ENCODE peak calls at places on chromosomes 7 and 10, in ten cellular contexts. L is uterus, B is fibroblast of the aortic adventitia, E is H1, R is fibroblast of mammary gland, N is fibroblast of lung, H is A549, T is A673, F is GM20000, A is HCT116. I is an unnamed sample.

GRCh38 chr10:87696922-87697714 is 37.4 kb downstream of the PAPSS2 start:
- DNase-seq in T (no peak), E (no peak), H (no peak), N (no peak), A (no peak), R (no peak), B (peak; percentile 25), L (no peak), F (no peak), I (peak; percentile 14)

GRCh38 chr10:369441-370221 is 234.4 kb downstream of the ZMYND11 start:
- DNase-seq in F (no peak), E (no peak), N (peak; percentile 97), T (peak; percentile 21), H (no peak), A (no peak), L (no peak), B (peak; percentile 90), R (peak; percentile 64), I (no peak)

GRCh38 chr7:92295391-92295790 is 49.6 kb downstream of the ANKIB1 start:
- DNase-seq in F (no peak), R (no peak), N (no peak), H (no peak), T (no peak), L (no peak), E (no peak), B (peak; percentile 8), A (no peak), I (no peak)

GRCh38 chr10:99872367-99873162 is 90.1 kb downstream of the ABCC2 start:
- DNase-seq in T (no peak), A (no peak), B (peak; percentile 27), R (peak; percentile 36), H (peak; percentile 26), L (no peak), E (no peak), N (peak; percentile 53), F (no peak), I (peak; percentile 12)

GRCh38 chr10:112875474-112876267 is 74.4 kb upstream of the TCF7L2 start:
- DNase-seq in H (peak; percentile 78), B (peak; percentile 83), E (no peak), L (no peak), F (no peak), N (peak; percentile 75), T (no peak), R (peak; percentile 82), A (no peak), I (peak; percentile 84)

GRCh38 chr7:25615005-25615404 is 386.7 kb upstream of the NPVF start:
- DNase-seq in B (no peak), L (no peak), H (no peak), A (no peak), F (no peak), R (no peak), N (no peak), T (no peak), E (no peak), I (no peak)

GRCh38 chr10:13743101-13743693 is 156.4 kb downstream of the PRPF18 start:
- DNase-seq in L (no peak), H (no peak), N (peak; percentile 33), R (peak; percentile 31), E (no peak), T (no peak), B (no peak), A (no peak), F (peak; percentile 56), I (no peak)

GRCh38 chr7:127872122-127872521 is 159.1 kb downstream of the LRRC4 start:
- DNase-seq in A (no peak), F (peak; percentile 15), R (no peak), B (no peak), T (no peak), L (no peak), N (no peak), E (no peak), H (no peak), I (no peak)

GRCh38 chr7:134062460-134062859 is 64.7 kb upstream of the LRGUK start:
- DNase-seq in N (no peak), L (no peak), H (no peak), F (no peak), R (no peak), B (no peak), E (no peak), A (no peak), T (no peak), I (no peak)

GRCh38 chr7:151598045-151598444 is 78.3 kb upstream of the RHEB start:
- DNase-seq in F (no peak), N (peak; percentile 97), R (peak; percentile 87), T (no peak), A (peak; percentile 48), L (no peak), B (peak; percentile 67), E (no peak), H (no peak), I (peak; percentile 37)

GRCh38 chr10:60376953-60377352 is 12.7 kb downstream of the ANK3 start:
- DNase-seq in E (no peak), N (no peak), L (no peak), T (no peak), A (no peak), H (no peak), R (no peak), F (no peak), B (no peak), I (no peak)

GRCh38 chr10:101329341-101330032 is 24.5 kb upstream of the BTRC start:
- DNase-seq in F (no peak), B (no peak), T (no peak), A (no peak), N (no peak), E (no peak), R (no peak), L (no peak), H (no peak), I (no peak)

DNA sequence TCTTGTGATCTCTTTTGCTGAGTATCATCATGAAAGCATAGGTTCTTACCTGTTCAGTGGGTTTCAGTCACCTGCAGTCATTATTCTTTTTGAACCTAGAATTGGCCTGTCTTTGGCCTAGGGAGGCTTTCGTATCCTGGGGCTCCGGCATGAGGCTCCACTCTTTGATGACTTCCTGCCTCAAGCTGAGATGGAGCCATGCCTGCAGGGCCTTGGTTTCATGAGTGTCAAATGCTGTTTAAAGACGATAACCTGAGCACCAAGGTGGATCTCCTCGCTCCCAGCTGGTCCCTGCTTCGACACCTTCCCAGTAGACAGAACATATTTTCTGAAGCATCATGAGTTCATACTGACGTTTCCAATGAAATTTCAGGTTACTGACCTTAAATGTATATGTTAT is 597.8 kb upstream of the FOXK1 start:
- DNase-seq in R (no peak), N (no peak), E (no peak), H (no peak), B (no peak), F (no peak), T (no peak), A (no peak), L (no peak), I (no peak)
- TF ChIP-seq CTCF in R (no peak), N (no peak), E (no peak), H (no peak), B (no peak), F (no peak), T (no peak), A (no peak), L (no peak), I (no peak)

GRCh38 chr7:146740039-146740438 is 623.4 kb downstream of the CNTNAP2 start:
- DNase-seq in R (no peak), E (no peak), T (no peak), F (no peak), B (no peak), H (no peak), N (no peak), L (no peak), A (no peak), I (no peak)

GRCh38 chr7:146731185-146731584 is 614.6 kb downstream of the CNTNAP2 start:
- DNase-seq in H (no peak), F (no peak), E (no peak), A (no peak), B (no peak), L (no peak), T (no peak), R (no peak), N (no peak), I (no peak)

GRCh38 chr7:146735992-146736391 is 619.4 kb downstream of the CNTNAP2 start:
- DNase-seq in N (no peak), L (no peak), A (no peak), T (no peak), E (no peak), B (no peak), F (no peak), R (no peak), H (no peak), I (no peak)

DNA sequence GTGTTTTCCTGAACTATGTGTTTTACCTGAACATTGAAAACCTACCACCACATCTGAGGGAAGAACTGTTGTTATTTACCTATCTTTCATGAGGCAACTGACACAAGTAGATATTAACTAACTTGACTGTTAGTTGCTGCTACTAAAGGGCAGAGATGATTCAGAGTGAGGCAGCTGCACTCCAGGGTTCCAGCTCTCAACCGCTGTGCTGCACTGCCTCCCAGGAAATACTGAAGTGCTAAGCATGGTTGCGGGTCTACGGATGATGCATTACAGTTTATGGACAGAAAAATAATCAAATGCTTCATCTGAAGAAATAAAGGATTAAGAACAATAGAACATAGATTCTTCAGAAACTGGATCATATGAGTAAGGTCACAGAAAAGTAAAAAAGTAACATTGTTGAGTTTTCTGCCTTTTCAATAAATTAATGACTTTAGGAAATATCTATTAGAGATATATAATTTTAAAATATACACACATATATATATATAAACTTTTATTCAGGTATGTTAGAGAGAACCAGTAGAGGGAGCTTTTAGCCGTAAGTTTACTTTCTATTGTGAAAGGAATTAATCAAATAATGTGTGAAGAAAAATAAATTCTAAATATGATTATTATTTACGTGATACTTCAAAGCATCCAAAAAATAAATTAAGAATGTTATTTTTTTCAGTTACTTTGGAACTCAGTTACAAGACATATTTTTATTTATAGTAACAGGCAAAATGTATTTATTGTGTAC is 620.0 kb downstream of the CNTNAP2 start:
- DNase-seq in A (no peak), E (peak; percentile 3), H (no peak), N (no peak), R (no peak), L (no peak), T (peak; percentile 37), B (no peak), F (no peak), I (peak; percentile 22)
- TF ChIP-seq CTCF in A (no peak), E (no peak), H (no peak), N (no peak), R (no peak), L (no peak), T (peak; percentile 2), B (no peak), F (no peak), I (peak; percentile 27)

GRCh38 chr7:109844362-109844761 is 1246.6 kb upstream of the LRRN3 start:
- DNase-seq in R (peak; percentile 1), E (no peak), A (peak; percentile 35), H (peak; percentile 42), F (peak; percentile 1), B (no peak), N (peak; percentile 1), L (no peak), T (peak; percentile 2), I (peak; percentile 33)
- TF ChIP-seq CTCF in R (peak; percentile 19), E (peak; percentile 25), A (peak; percentile 56), H (peak; percentile 71), F (no peak), B (no peak), N (peak; percentile 48), L (peak; percentile 21), T (peak; percentile 46), I (peak; percentile 61)

DNA sequence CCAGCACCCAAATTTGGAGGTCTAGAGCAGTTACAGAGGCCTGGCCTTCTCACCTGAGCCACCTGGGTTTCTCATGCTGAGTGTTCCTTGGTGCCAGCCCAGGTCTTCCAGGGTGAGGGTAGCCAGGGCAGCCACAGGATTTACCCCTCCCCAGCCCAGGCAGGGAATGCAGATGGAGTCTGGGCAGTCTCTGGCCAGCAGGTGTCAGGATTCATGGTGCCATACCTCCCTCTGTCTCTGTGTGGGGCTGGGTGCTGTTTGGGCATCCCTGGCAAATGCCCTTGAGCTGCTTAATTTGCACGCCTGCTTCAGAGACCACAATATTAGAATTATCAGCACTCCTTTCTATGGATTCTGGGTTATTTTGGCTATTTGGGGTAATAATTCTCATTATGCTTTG is 246.7 kb downstream of the GFRA1 start:
- DNase-seq in R (no peak), F (no peak), E (no peak), A (no peak), H (no peak), T (no peak), B (no peak), N (no peak), L (no peak), I (peak; percentile 8)
- TF ChIP-seq CTCF in R (no peak), F (no peak), E (peak; percentile 74), A (peak; percentile 17), H (no peak), T (no peak), B (no peak), N (no peak), L (no peak), I (no peak)

I was measured in MCF 10A.